ENCODE peak calls at places on chromosomes 13 and 19, in seven cellular contexts. E, X, B, J, H, N and P are unnamed samples.

GRCh38 chr13:52599037-52599852 is 43.0 kb upstream of the HNRNPA1L2 start:
- DNase-seq in E (no peak), X (no peak), B (no peak), J (no peak), H (no peak), N (peak), P (no peak)

GRCh38 chr13:73580868-73581267 is 522.1 kb downstream of the KLF5 start:
- DNase-seq in E (no peak), X (no peak), B (no peak), J (no peak), H (no peak), N (no peak), P (no peak)

GRCh38 chr19:1925544-1925943 is 15.4 kb upstream of the CSNK1G2 start:
- DNase-seq in E (no peak), X (no peak), B (no peak), J (no peak), H (no peak), N (no peak), P (no peak)

GRCh38 chr19:2375341-2376121 is 15.5 kb downstream of the TMPRSS9 start:
- DNase-seq in E (no peak), X (no peak), B (no peak), J (no peak), H (no peak), N (no peak), P (no peak)

GRCh38 chr19:27774337-27774736 is 1438.6 kb downstream of the UQCRFS1 start:
- DNase-seq in E (no peak), X (no peak), B (no peak), J (no peak), H (no peak), N (no peak), P (no peak)

GRCh38 chr19:14731200-14731599 is 41.4 kb downstream of the ZNF333 start:
- DNase-seq in E (no peak), X (no peak), B (no peak), J (no peak), H (no peak), N (no peak), P (no peak)

GRCh38 chr13:48775804-48776203 is 122.1 kb downstream of the CYSLTR2 start:
- DNase-seq in E (no peak), X (no peak), B (no peak), J (no peak), H (peak), N (no peak), P (peak)

GRCh38 chr13:46389985-46390384 is 2.9 kb upstream of the RUBCNL start:
- DNase-seq in E (peak), X (no peak), B (no peak), J (peak), H (no peak), N (no peak), P (no peak)

GRCh38 chr13:55214851-55215345 is 1925.8 kb upstream of the PRR20A start:
- DNase-seq in E (no peak), X (no peak), B (no peak), J (no peak), H (no peak), N (no peak), P (no peak)

GRCh38 chr19:48239582-48240141 is 16.1 kb downstream of the CARD8 start:
- DNase-seq in E (no peak), X (no peak), B (no peak), J (no peak), H (no peak), N (no peak), P (no peak)

GRCh38 chr13:44116562-44117315 is 237.0 kb downstream of the LACC1 start:
- DNase-seq in E (no peak), X (no peak), B (peak), J (peak), H (no peak), N (no peak), P (no peak)

GRCh38 chr19:32206065-32206464 is 139.3 kb upstream of the ZNF507 start:
- DNase-seq in E (no peak), X (no peak), B (no peak), J (no peak), H (no peak), N (no peak), P (no peak)

GRCh38 chr13:62038214-62038613 is 622.6 kb upstream of the PCDH20 start:
- DNase-seq in E (no peak), X (no peak), B (no peak), J (no peak), H (no peak), N (no peak), P (no peak)

GRCh38 chr13:102846261-102847015 is 606 bp downstream of the ERCC5 start:
- DNase-seq in E (peak), X (peak), B (peak), J (no peak), H (peak), N (peak), P (peak)

GRCh38 chr19:17522988-17523872 is 11.8 kb downstream of the PGLS start:
- DNase-seq in E (peak), X (no peak), B (no peak), J (peak), H (no peak), N (peak), P (no peak)

GRCh38 chr13:18956473-18957078 is 225.0 kb downstream of the TUBA3C start:
- DNase-seq in E (no peak), X (no peak), B (no peak), J (no peak), H (no peak), N (no peak), P (no peak)

GRCh38 chr13:94978516-94978915 is 266.2 kb upstream of the SOX21 start:
- DNase-seq in E (no peak), X (no peak), B (no peak), J (no peak), H (no peak), N (no peak), P (no peak)

GRCh38 chr13:103275079-103275478 is 208.9 kb upstream of the SLC10A2 start:
- DNase-seq in E (no peak), X (no peak), B (no peak), J (no peak), H (no peak), N (no peak), P (no peak)

GRCh38 chr13:98916403-98916802 is 61.5 kb downstream of the DOCK9 start:
- DNase-seq in E (no peak), X (no peak), B (no peak), J (no peak), H (no peak), N (no peak), P (no peak)

GRCh38 chr19:16160943-16161560 is 12.3 kb downstream of the CIB3 start:
- DNase-seq in E (no peak), X (peak), B (no peak), J (no peak), H (peak), N (no peak), P (peak)